ENCODE peak calls at places on chromosomes 13 and 19, in seven cellular contexts. One of them, this sample, is unnamed.

GRCh38 chr13:48920730-48921129 is 55.0 kb upstream of the FNDC3A start:
- DNase-seq in KBM-7: no peak
- DNase-seq in Daoy: no peak
- DNase-seq in CD8-positive, alpha-beta T cell: no peak
- DNase-seq in renal cortical epithelial cell: no peak
- DNase-seq in GM19239: no peak
- DNase-seq in left cardiac atrium: no peak
- DNase-seq in this sample: no peak

GRCh38 chr13:31204592-31204991 is 4.8 kb downstream of the B3GLCT start:
- DNase-seq in KBM-7: no peak
- DNase-seq in Daoy: peak; percentile 51
- DNase-seq in CD8-positive, alpha-beta T cell: no peak
- DNase-seq in renal cortical epithelial cell: peak; percentile 86
- DNase-seq in GM19239: no peak
- DNase-seq in left cardiac atrium: no peak
- DNase-seq in this sample: peak; percentile 83

GRCh38 chr13:28584873-28585317 is 74.0 kb upstream of the POMP start:
- DNase-seq in KBM-7: no peak
- DNase-seq in Daoy: no peak
- DNase-seq in CD8-positive, alpha-beta T cell: no peak
- DNase-seq in renal cortical epithelial cell: peak; percentile 63
- DNase-seq in GM19239: no peak
- DNase-seq in left cardiac atrium: no peak
- DNase-seq in this sample: peak; percentile 35

GRCh38 chr13:98984118-98984517 is 6.3 kb upstream of the DOCK9 start:
- DNase-seq in KBM-7: no peak
- DNase-seq in Daoy: no peak
- DNase-seq in CD8-positive, alpha-beta T cell: no peak
- DNase-seq in renal cortical epithelial cell: peak; percentile 62
- DNase-seq in GM19239: no peak
- DNase-seq in left cardiac atrium: no peak
- DNase-seq in this sample: no peak

GRCh38 chr19:38917921-38918491 is 6.0 kb upstream of the CCER2 start:
- DNase-seq in KBM-7: no peak
- DNase-seq in Daoy: no peak
- DNase-seq in CD8-positive, alpha-beta T cell: no peak
- DNase-seq in renal cortical epithelial cell: no peak
- DNase-seq in GM19239: no peak
- DNase-seq in left cardiac atrium: no peak
- DNase-seq in this sample: no peak

GRCh38 chr13:107900775-107901174 is 314.6 kb downstream of the LIG4 start:
- DNase-seq in KBM-7: no peak
- DNase-seq in Daoy: peak; percentile 32
- DNase-seq in CD8-positive, alpha-beta T cell: no peak
- DNase-seq in renal cortical epithelial cell: no peak
- DNase-seq in GM19239: no peak
- DNase-seq in left cardiac atrium: no peak
- DNase-seq in this sample: peak; percentile 71

GRCh38 chr19:31337007-31337914 is 12.0 kb downstream of the TSHZ3 start:
- DNase-seq in KBM-7: no peak
- DNase-seq in Daoy: no peak
- DNase-seq in CD8-positive, alpha-beta T cell: no peak
- DNase-seq in renal cortical epithelial cell: no peak
- DNase-seq in GM19239: no peak
- DNase-seq in left cardiac atrium: no peak
- DNase-seq in this sample: no peak

GRCh38 chr19:13604902-13605586 is 98.8 kb upstream of the CACNA1A start:
- DNase-seq in KBM-7: peak; percentile 49
- DNase-seq in Daoy: no peak
- DNase-seq in CD8-positive, alpha-beta T cell: no peak
- DNase-seq in renal cortical epithelial cell: no peak
- DNase-seq in GM19239: no peak
- DNase-seq in left cardiac atrium: no peak
- DNase-seq in this sample: no peak

GRCh38 chr19:18672606-18673337 is 10.7 kb upstream of the CRTC1 start:
- DNase-seq in KBM-7: no peak
- DNase-seq in Daoy: peak; percentile 33
- DNase-seq in CD8-positive, alpha-beta T cell: no peak
- DNase-seq in renal cortical epithelial cell: no peak
- DNase-seq in GM19239: no peak
- DNase-seq in left cardiac atrium: peak; percentile 33
- DNase-seq in this sample: peak; percentile 30

GRCh38 chr19:2537544-2537943 is 61.6 kb downstream of the GADD45B start:
- DNase-seq in KBM-7: peak; percentile 27
- DNase-seq in Daoy: no peak
- DNase-seq in CD8-positive, alpha-beta T cell: no peak
- DNase-seq in renal cortical epithelial cell: no peak
- DNase-seq in GM19239: no peak
- DNase-seq in left cardiac atrium: no peak
- DNase-seq in this sample: no peak

GRCh38 chr19:45560686-45561085 is 23.9 kb downstream of the OPA3 start:
- DNase-seq in KBM-7: no peak
- DNase-seq in Daoy: no peak
- DNase-seq in CD8-positive, alpha-beta T cell: no peak
- DNase-seq in renal cortical epithelial cell: no peak
- DNase-seq in GM19239: no peak
- DNase-seq in left cardiac atrium: no peak
- DNase-seq in this sample: no peak

GRCh38 chr19:29260477-29261317 is 47.7 kb upstream of the UQCRFS1 start:
- DNase-seq in KBM-7: peak; percentile 63
- DNase-seq in Daoy: peak; percentile 52
- DNase-seq in CD8-positive, alpha-beta T cell: no peak
- DNase-seq in renal cortical epithelial cell: peak; percentile 11
- DNase-seq in GM19239: no peak
- DNase-seq in left cardiac atrium: no peak
- DNase-seq in this sample: peak; percentile 41

GRCh38 chr19:52170863-52171320 is 529 bp downstream of the ZNF836 start:
- DNase-seq in KBM-7: no peak
- DNase-seq in Daoy: peak; percentile 19
- DNase-seq in CD8-positive, alpha-beta T cell: no peak
- DNase-seq in renal cortical epithelial cell: no peak
- DNase-seq in GM19239: peak; percentile 37
- DNase-seq in left cardiac atrium: no peak
- DNase-seq in this sample: no peak

GRCh38 chr13:94609196-94609595 is 7.5 kb downstream of the GPR180 start:
- DNase-seq in KBM-7: no peak
- DNase-seq in Daoy: no peak
- DNase-seq in CD8-positive, alpha-beta T cell: no peak
- DNase-seq in renal cortical epithelial cell: no peak
- DNase-seq in GM19239: no peak
- DNase-seq in left cardiac atrium: no peak
- DNase-seq in this sample: no peak

GRCh38 chr13:99425485-99426341 is 75.6 kb upstream of the TM9SF2 start:
- DNase-seq in KBM-7: peak; percentile 57
- DNase-seq in Daoy: no peak
- DNase-seq in CD8-positive, alpha-beta T cell: peak; percentile 37
- DNase-seq in renal cortical epithelial cell: no peak
- DNase-seq in GM19239: peak; percentile 44
- DNase-seq in left cardiac atrium: no peak
- DNase-seq in this sample: no peak

This sample was measured in HT1080.